ENCODE peak calls at places on chromosomes 12 and 14, in five cellular contexts. One of them, this sample, is unnamed.

GRCh38 chr14:58297762-58298476 is 436 bp upstream of the ARID4A start:
- DNase-seq in H9: peak; percentile 99
- DNase-seq in tibial artery: peak; percentile 99
- DNase-seq in epithelial cell of proximal tubule: peak; percentile 100
- DNase-seq in neural crest cell: peak; percentile 92
- DNase-seq in this sample: peak; percentile 98

GRCh38 chr12:12379831-12380730 is 23.2 kb downstream of the BORCS5 start:
- DNase-seq in neural crest cell: no peak
- DNase-seq in epithelial cell of proximal tubule: no peak
- DNase-seq in H9: no peak
- DNase-seq in tibial artery: no peak
- DNase-seq in this sample: no peak

GRCh38 chr12:118035194-118036041 is 18.9 kb downstream of the RFC5 start:
- DNase-seq in neural crest cell: no peak
- DNase-seq in H9: peak; percentile 39
- DNase-seq in epithelial cell of proximal tubule: no peak
- DNase-seq in tibial artery: no peak
- DNase-seq in this sample: no peak

GRCh38 chr14:49755378-49755777 is 12.6 kb upstream of the KLHDC2 start:
- DNase-seq in tibial artery: no peak
- DNase-seq in epithelial cell of proximal tubule: no peak
- DNase-seq in neural crest cell: no peak
- DNase-seq in H9: no peak
- DNase-seq in this sample: no peak

GRCh38 chr12:90896164-90896563 is 58.8 kb downstream of the CCER1 start:
- DNase-seq in epithelial cell of proximal tubule: peak; percentile 80
- DNase-seq in H9: no peak
- DNase-seq in tibial artery: no peak
- DNase-seq in neural crest cell: no peak
- DNase-seq in this sample: no peak

GRCh38 chr14:23138173-23138535 is 19.1 kb upstream of the CEBPE start:
- DNase-seq in tibial artery: no peak
- DNase-seq in neural crest cell: no peak
- DNase-seq in epithelial cell of proximal tubule: no peak
- DNase-seq in H9: no peak
- DNase-seq in this sample: no peak

GRCh38 chr14:91607322-91608047 is 97.4 kb upstream of the PPP4R3A start:
- DNase-seq in epithelial cell of proximal tubule: no peak
- DNase-seq in neural crest cell: no peak
- DNase-seq in tibial artery: no peak
- DNase-seq in H9: no peak
- DNase-seq in this sample: no peak

GRCh38 chr14:55136241-55136640 is 7.2 kb downstream of the LGALS3 start:
- DNase-seq in H9: no peak
- DNase-seq in epithelial cell of proximal tubule: no peak
- DNase-seq in tibial artery: no peak
- DNase-seq in neural crest cell: no peak
- DNase-seq in this sample: no peak

GRCh38 chr12:50764861-50765324 is 992 bp downstream of the ATF1 start:
- DNase-seq in H9: no peak
- DNase-seq in neural crest cell: no peak
- DNase-seq in epithelial cell of proximal tubule: no peak
- DNase-seq in tibial artery: no peak
- DNase-seq in this sample: no peak

GRCh38 chr12:97960741-97961608 is 498.4 kb downstream of the RMST start:
- DNase-seq in tibial artery: no peak
- DNase-seq in epithelial cell of proximal tubule: no peak
- DNase-seq in neural crest cell: peak; percentile 53
- DNase-seq in H9: peak; percentile 63
- DNase-seq in this sample: peak; percentile 39

GRCh38 chr12:122811777-122812176 is 23.5 kb upstream of the HIP1R start:
- DNase-seq in epithelial cell of proximal tubule: no peak
- DNase-seq in neural crest cell: no peak
- DNase-seq in tibial artery: no peak
- DNase-seq in H9: no peak
- DNase-seq in this sample: no peak

GRCh38 chr12:97046901-97047300 is 139.8 kb downstream of the NEDD1 start:
- DNase-seq in neural crest cell: no peak
- DNase-seq in tibial artery: no peak
- DNase-seq in H9: no peak
- DNase-seq in epithelial cell of proximal tubule: no peak
- DNase-seq in this sample: no peak

GRCh38 chr12:98397323-98398105 is 117.9 kb upstream of the TMPO start:
- DNase-seq in neural crest cell: peak; percentile 83
- DNase-seq in H9: peak; percentile 90
- DNase-seq in epithelial cell of proximal tubule: peak; percentile 32
- DNase-seq in tibial artery: peak; percentile 86
- DNase-seq in this sample: peak; percentile 84

GRCh38 chr12:54759751-54760150 is 94.6 kb upstream of the MUCL1 start:
- DNase-seq in H9: peak; percentile 74
- DNase-seq in neural crest cell: peak; percentile 5
- DNase-seq in epithelial cell of proximal tubule: peak; percentile 2
- DNase-seq in tibial artery: no peak
- DNase-seq in this sample: no peak
- TF ChIP-seq CTCF in H9: peak; percentile 81
- TF ChIP-seq CTCF in neural crest cell: peak; percentile 54
- TF ChIP-seq CTCF in epithelial cell of proximal tubule: peak; percentile 64
- TF ChIP-seq CTCF in tibial artery: no peak
- TF ChIP-seq CTCF in this sample: peak; percentile 26

GRCh38 chr12:124326104-124326503 is 31.2 kb downstream of the RFLNA start:
- DNase-seq in tibial artery: no peak
- DNase-seq in H9: no peak
- DNase-seq in neural crest cell: no peak
- DNase-seq in epithelial cell of proximal tubule: no peak
- DNase-seq in this sample: peak; percentile 75
- TF ChIP-seq CTCF in tibial artery: no peak
- TF ChIP-seq CTCF in H9: peak; percentile 40
- TF ChIP-seq CTCF in neural crest cell: no peak
- TF ChIP-seq CTCF in epithelial cell of proximal tubule: no peak
- TF ChIP-seq CTCF in this sample: peak; percentile 50

GRCh38 chr14:30332374-30332773 is 226.6 kb upstream of the G2E3 start:
- DNase-seq in tibial artery: no peak
- DNase-seq in epithelial cell of proximal tubule: no peak
- DNase-seq in H9: no peak
- DNase-seq in neural crest cell: no peak
- DNase-seq in this sample: no peak

GRCh38 chr14:30331030-30331429 is 227.9 kb upstream of the G2E3 start:
- DNase-seq in epithelial cell of proximal tubule: no peak
- DNase-seq in H9: no peak
- DNase-seq in neural crest cell: no peak
- DNase-seq in tibial artery: no peak
- DNase-seq in this sample: no peak

GRCh38 chr14:30333934-30334333 is 225.0 kb upstream of the G2E3 start:
- DNase-seq in tibial artery: no peak
- DNase-seq in neural crest cell: no peak
- DNase-seq in epithelial cell of proximal tubule: no peak
- DNase-seq in H9: no peak
- DNase-seq in this sample: no peak

GRCh38 chr14:30330452-30330851 is 228.5 kb upstream of the G2E3 start:
- DNase-seq in epithelial cell of proximal tubule: no peak
- DNase-seq in H9: no peak
- DNase-seq in tibial artery: no peak
- DNase-seq in neural crest cell: no peak
- DNase-seq in this sample: no peak
- TF ChIP-seq CTCF in epithelial cell of proximal tubule: peak; percentile 57
- TF ChIP-seq CTCF in H9: peak; percentile 67
- TF ChIP-seq CTCF in tibial artery: no peak
- TF ChIP-seq CTCF in neural crest cell: peak; percentile 63
- TF ChIP-seq CTCF in this sample: peak; percentile 85

GRCh38 chr12:128534906-128535305 is 267.9 kb downstream of the TMEM132C start:
- DNase-seq in H9: no peak
- DNase-seq in tibial artery: no peak
- DNase-seq in neural crest cell: no peak
- DNase-seq in epithelial cell of proximal tubule: no peak
- DNase-seq in this sample: no peak

GRCh38 chr12:128531153-128531552 is 264.2 kb downstream of the TMEM132C start:
- DNase-seq in epithelial cell of proximal tubule: no peak
- DNase-seq in tibial artery: no peak
- DNase-seq in neural crest cell: no peak
- DNase-seq in H9: no peak
- DNase-seq in this sample: no peak
- TF ChIP-seq CTCF in epithelial cell of proximal tubule: no peak
- TF ChIP-seq CTCF in tibial artery: no peak
- TF ChIP-seq CTCF in neural crest cell: peak; percentile 57
- TF ChIP-seq CTCF in H9: peak; percentile 68
- TF ChIP-seq CTCF in this sample: no peak

GRCh38 chr12:68903511-68903910 is 29.5 kb downstream of the CPM start:
- DNase-seq in neural crest cell: no peak
- DNase-seq in epithelial cell of proximal tubule: no peak
- DNase-seq in H9: no peak
- DNase-seq in tibial artery: no peak
- DNase-seq in this sample: no peak

GRCh38 chr12:68900241-68900640 is 32.7 kb downstream of the CPM start:
- DNase-seq in tibial artery: no peak
- DNase-seq in epithelial cell of proximal tubule: no peak
- DNase-seq in neural crest cell: no peak
- DNase-seq in H9: no peak
- DNase-seq in this sample: no peak

GRCh38 chr12:68899251-68899771 is 33.7 kb downstream of the CPM start:
- DNase-seq in epithelial cell of proximal tubule: peak; percentile 88
- DNase-seq in tibial artery: peak; percentile 70
- DNase-seq in H9: no peak
- DNase-seq in neural crest cell: no peak
- DNase-seq in this sample: no peak

GRCh38 chr12:68901551-68901950 is 31.4 kb downstream of the CPM start:
- DNase-seq in epithelial cell of proximal tubule: no peak
- DNase-seq in neural crest cell: no peak
- DNase-seq in tibial artery: no peak
- DNase-seq in H9: no peak
- DNase-seq in this sample: no peak

GRCh38 chr12:68901145-68901544 is 31.8 kb downstream of the CPM start:
- DNase-seq in tibial artery: no peak
- DNase-seq in epithelial cell of proximal tubule: no peak
- DNase-seq in neural crest cell: no peak
- DNase-seq in H9: no peak
- DNase-seq in this sample: no peak
- TF ChIP-seq CTCF in tibial artery: no peak
- TF ChIP-seq CTCF in epithelial cell of proximal tubule: no peak
- TF ChIP-seq CTCF in neural crest cell: no peak
- TF ChIP-seq CTCF in H9: no peak
- TF ChIP-seq CTCF in this sample: no peak

DNA sequence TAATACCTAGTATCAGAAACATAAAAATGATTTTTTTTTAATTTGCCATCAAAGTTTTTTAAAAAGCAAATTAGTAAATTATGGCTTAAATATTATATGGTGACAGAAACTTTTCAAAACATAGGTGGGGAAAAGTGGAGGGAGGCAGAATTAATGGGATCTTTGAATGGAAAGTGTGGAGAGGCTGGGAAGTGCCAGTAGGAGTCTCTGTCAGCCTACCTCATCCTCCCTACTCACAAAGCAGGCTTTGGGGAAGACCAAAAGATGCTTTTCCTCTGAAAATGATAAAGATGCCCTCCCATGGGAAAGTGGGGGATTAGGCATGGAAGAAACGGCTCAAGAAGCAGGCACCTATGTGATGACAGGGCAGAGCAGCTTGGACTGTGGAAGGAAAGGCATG is 21.8 kb downstream of the PLEK2 start:
- DNase-seq in neural crest cell: no peak
- DNase-seq in epithelial cell of proximal tubule: no peak
- DNase-seq in H9: no peak
- DNase-seq in tibial artery: no peak
- DNase-seq in this sample: no peak
- TF ChIP-seq CTCF in neural crest cell: no peak
- TF ChIP-seq CTCF in epithelial cell of proximal tubule: no peak
- TF ChIP-seq CTCF in H9: no peak
- TF ChIP-seq CTCF in tibial artery: no peak
- TF ChIP-seq CTCF in this sample: no peak

GRCh38 chr12:86138770-86139169 is 117.4 kb downstream of the MGAT4C start:
- DNase-seq in epithelial cell of proximal tubule: no peak
- DNase-seq in H9: no peak
- DNase-seq in neural crest cell: no peak
- DNase-seq in tibial artery: no peak
- DNase-seq in this sample: no peak

GRCh38 chr12:86139671-86140070 is 116.5 kb downstream of the MGAT4C start:
- DNase-seq in tibial artery: no peak
- DNase-seq in H9: no peak
- DNase-seq in neural crest cell: no peak
- DNase-seq in epithelial cell of proximal tubule: no peak
- DNase-seq in this sample: no peak

GRCh38 chr12:86137936-86138335 is 118.3 kb downstream of the MGAT4C start:
- DNase-seq in tibial artery: no peak
- DNase-seq in H9: no peak
- DNase-seq in neural crest cell: no peak
- DNase-seq in epithelial cell of proximal tubule: peak; percentile 76
- DNase-seq in this sample: no peak

DNA sequence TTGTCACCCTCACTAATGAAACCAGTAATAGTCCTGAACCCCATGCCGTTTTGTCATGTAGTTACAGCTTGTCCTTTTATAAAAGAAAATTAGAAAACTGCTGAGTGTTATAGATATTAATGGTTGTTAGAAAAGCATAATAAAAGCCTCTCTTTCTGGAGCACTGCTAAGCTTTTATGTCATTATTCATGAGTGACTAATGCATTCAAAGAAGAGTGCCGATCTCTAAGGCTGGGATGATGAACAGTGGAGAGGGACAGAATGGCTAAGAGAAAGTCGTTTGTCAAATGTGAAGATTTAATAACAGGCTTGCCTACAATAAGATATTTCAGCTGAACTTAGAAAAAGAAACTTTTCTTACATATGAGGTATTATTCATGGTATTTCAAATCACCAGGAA is 121.6 kb downstream of the MGAT4C start:
- DNase-seq in neural crest cell: no peak
- DNase-seq in tibial artery: no peak
- DNase-seq in epithelial cell of proximal tubule: no peak
- DNase-seq in H9: no peak
- DNase-seq in this sample: no peak
- TF ChIP-seq CTCF in neural crest cell: no peak
- TF ChIP-seq CTCF in tibial artery: no peak
- TF ChIP-seq CTCF in epithelial cell of proximal tubule: no peak
- TF ChIP-seq CTCF in H9: no peak
- TF ChIP-seq CTCF in this sample: no peak

This sample was measured in glutamatergic neuron.